ENCODE peak calls at places on chromosome 9, in eight cellular contexts. H is NCI-H226, Y is activated T-helper 1 cell treated with Interleukin-2 at 50 U/mL for 16 hours, X is COLO829, U is T-helper 2 cell, T is amniotic epithelial cell, B is hepatic stellate cell, S is left ventricle myocardium superior. F is an unnamed sample.

GRCh38 chr9:106286249-106286648 is 576.7 kb upstream of the ZNF462 start:
- DNase-seq in H (no peak), Y (no peak), X (peak; percentile 75), U (no peak), T (no peak), B (no peak), S (no peak), F (no peak)

GRCh38 chr9:37151802-37152201 is 31.4 kb downstream of the ZCCHC7 start:
- DNase-seq in H (no peak), Y (no peak), X (no peak), U (no peak), T (no peak), B (no peak), S (no peak), F (no peak)

GRCh38 chr9:77712533-77713130 is 64.5 kb upstream of the GNA14 start:
- DNase-seq in H (peak; percentile 91), Y (no peak), X (no peak), U (no peak), T (peak; percentile 97), B (peak; percentile 65), S (no peak), F (no peak)

GRCh38 chr9:126822278-126822677 is 17.4 kb downstream of the ZBTB43 start:
- DNase-seq in H (no peak), Y (no peak), X (no peak), U (no peak), T (no peak), B (no peak), S (no peak), F (no peak)

GRCh38 chr9:86354882-86355399 is 731 bp upstream of the TUT7 start:
- DNase-seq in H (no peak), Y (no peak), X (peak; percentile 42), U (peak; percentile 28), T (peak; percentile 41), B (peak; percentile 36), S (no peak), F (no peak)

GRCh38 chr9:73349476-73349875 is 197.8 kb downstream of the ANXA1 start:
- DNase-seq in H (no peak), Y (no peak), X (no peak), U (no peak), T (no peak), B (no peak), S (no peak), F (no peak)

GRCh38 chr9:108125541-108125940 is 636.0 kb upstream of the KLF4 start:
- DNase-seq in H (no peak), Y (no peak), X (peak; percentile 9), U (no peak), T (no peak), B (no peak), S (peak; percentile 25), F (no peak)

GRCh38 chr9:121604242-121604641 is 47.2 kb upstream of the DAB2IP start:
- DNase-seq in H (no peak), Y (no peak), X (peak; percentile 83), U (no peak), T (no peak), B (no peak), S (peak; percentile 53), F (no peak)

GRCh38 chr9:120299785-120300184 is 280.2 kb downstream of the CDK5RAP2 start:
- DNase-seq in H (no peak), Y (no peak), X (no peak), U (no peak), T (no peak), B (no peak), S (no peak), F (no peak)

GRCh38 chr9:134552349-134552990 is 89.1 kb upstream of the COL5A1 start:
- DNase-seq in H (no peak), Y (no peak), X (no peak), U (no peak), T (no peak), B (no peak), S (peak; percentile 23), F (no peak)

GRCh38 chr9:135648494-135649410 is 9.4 kb upstream of the GLT6D1 start:
- DNase-seq in H (no peak), Y (no peak), X (no peak), U (no peak), T (no peak), B (no peak), S (no peak), F (no peak)

GRCh38 chr9:2285411-2285810 is 270.3 kb downstream of the SMARCA2 start:
- DNase-seq in H (no peak), Y (no peak), X (no peak), U (no peak), T (no peak), B (no peak), S (no peak), F (no peak)

GRCh38 chr9:120742951-120743416 is 28.7 kb upstream of the MEGF9 start:
- DNase-seq in H (peak; percentile 16), Y (no peak), X (peak; percentile 87), U (peak; percentile 54), T (peak; percentile 51), B (peak; percentile 60), S (no peak), F (no peak)

GRCh38 chr9:37971691-37972090 is 67.8 kb upstream of the SLC25A51 start:
- DNase-seq in H (no peak), Y (no peak), X (no peak), U (no peak), T (no peak), B (no peak), S (no peak), F (no peak)

GRCh38 chr9:129868571-129869486 is 33.6 kb downstream of the USP20 start:
- DNase-seq in H (no peak), Y (peak; percentile 90), X (no peak), U (peak; percentile 99), T (no peak), B (no peak), S (no peak), F (peak; percentile 92)

GRCh38 chr9:109256381-109256780 is 64.5 kb downstream of the EPB41L4B start:
- DNase-seq in H (no peak), Y (no peak), X (no peak), U (no peak), T (peak; percentile 25), B (no peak), S (no peak), F (no peak)

GRCh38 chr9:133428579-133429215 is 6.5 kb downstream of the ADAMTS13 start:
- DNase-seq in H (peak; percentile 21), Y (no peak), X (no peak), U (no peak), T (no peak), B (no peak), S (no peak), F (no peak)

GRCh38 chr9:109098221-109098959 is 21.4 kb downstream of the TMEM245 start:
- DNase-seq in H (peak; percentile 26), Y (no peak), X (peak; percentile 54), U (peak; percentile 85), T (peak; percentile 90), B (no peak), S (no peak), F (no peak)

GRCh38 chr9:92402359-92402758 is 2.0 kb downstream of the OGN start:
- DNase-seq in H (no peak), Y (no peak), X (no peak), U (no peak), T (no peak), B (no peak), S (no peak), F (no peak)

GRCh38 chr9:113886471-113886870 is 10.4 kb downstream of the ZNF618 start:
- DNase-seq in H (no peak), Y (no peak), X (no peak), U (peak; percentile 12), T (no peak), B (peak; percentile 31), S (no peak), F (no peak)

GRCh38 chr9:128419061-128419925 is 1.4 kb upstream of the CERCAM start:
- DNase-seq in H (peak; percentile 38), Y (no peak), X (no peak), U (no peak), T (peak; percentile 28), B (peak; percentile 51), S (no peak), F (no peak)

GRCh38 chr9:72427801-72428200 is 62.8 kb upstream of the ZFAND5 start:
- DNase-seq in H (no peak), Y (no peak), X (no peak), U (no peak), T (peak; percentile 21), B (no peak), S (no peak), F (no peak)

GRCh38 chr9:128921881-128922763 is 1.3 kb downstream of the PHYHD1 start:
- DNase-seq in H (no peak), Y (no peak), X (no peak), U (no peak), T (peak; percentile 77), B (peak; percentile 77), S (peak; percentile 76), F (no peak)

GRCh38 chr9:124297553-124297905 is 39.8 kb downstream of the NEK6 start:
- DNase-seq in H (peak; percentile 93), Y (no peak), X (peak; percentile 93), U (no peak), T (peak; percentile 94), B (peak; percentile 91), S (peak; percentile 91), F (no peak)

GRCh38 chr9:18489861-18490260 is 15.9 kb downstream of the ADAMTSL1 start:
- DNase-seq in H (no peak), Y (no peak), X (no peak), U (no peak), T (peak; percentile 32), B (no peak), S (no peak), F (no peak)

GRCh38 chr9:32128546-32128945 is 255.9 kb upstream of the ACO1 start:
- DNase-seq in H (no peak), Y (no peak), X (no peak), U (no peak), T (no peak), B (no peak), S (no peak), F (no peak)

GRCh38 chr9:68585034-68585761 is 44.5 kb upstream of the TMEM252 start:
- DNase-seq in H (no peak), Y (no peak), X (no peak), U (no peak), T (no peak), B (no peak), S (no peak), F (no peak)

GRCh38 chr9:38278457-38278856 is 114.0 kb upstream of the ALDH1B1 start:
- DNase-seq in H (no peak), Y (no peak), X (no peak), U (no peak), T (no peak), B (no peak), S (no peak), F (no peak)

GRCh38 chr9:115210699-115211098 is 92.7 kb upstream of the TNC start:
- DNase-seq in H (no peak), Y (no peak), X (no peak), U (no peak), T (peak; percentile 87), B (no peak), S (no peak), F (no peak)

GRCh38 chr9:97852399-97853055 is 499 bp upstream of the FOXE1 start:
- DNase-seq in H (no peak), Y (no peak), X (no peak), U (no peak), T (no peak), B (no peak), S (no peak), F (no peak)

GRCh38 chr9:91659529-91660294 is 236.1 kb upstream of the NFIL3 start:
- DNase-seq in H (no peak), Y (no peak), X (peak; percentile 42), U (peak; percentile 8), T (peak; percentile 21), B (no peak), S (no peak), F (no peak)

GRCh38 chr9:19456996-19457693 is 48.3 kb downstream of the ACER2 start:
- DNase-seq in H (peak; percentile 49), Y (peak; percentile 42), X (peak; percentile 59), U (peak; percentile 67), T (peak; percentile 61), B (peak; percentile 82), S (peak; percentile 40), F (peak; percentile 56)

GRCh38 chr9:99818439-99818992 is 3.2 kb upstream of the NR4A3 start:
- DNase-seq in H (no peak), Y (no peak), X (no peak), U (no peak), T (no peak), B (no peak), S (no peak), F (no peak)

GRCh38 chr9:76877961-76878360 is 28.0 kb downstream of the PRUNE2 start:
- DNase-seq in H (no peak), Y (no peak), X (no peak), U (no peak), T (no peak), B (no peak), S (no peak), F (no peak)

F was measured in effector memory CD4-positive, alpha-beta T cell.